ENCODE peak calls at places on chromosomes 11 and 22, in nine cellular contexts. Y, X, A, G, D, E, K, V and L are unnamed samples.

GRCh38 chr11:117903505-117904382 is 25.5 kb downstream of the TMPRSS13 start:
- DNase-seq in G (no peak), D (no peak), K (no peak), E (peak; percentile 73), X (no peak), A (no peak), V (no peak), Y (no peak), L (no peak)

GRCh38 chr22:36544107-36544620 is 15.2 kb upstream of the EIF3D start:
- DNase-seq in V (no peak), K (no peak), X (no peak), E (peak; percentile 89), Y (peak; percentile 64), D (no peak), G (no peak), A (peak; percentile 39), L (no peak)

GRCh38 chr11:72781313-72782080 is 12.3 kb downstream of the STARD10 start:
- DNase-seq in V (peak; percentile 56), E (peak; percentile 95), K (peak; percentile 67), A (no peak), D (no peak), Y (no peak), X (peak; percentile 83), G (no peak), L (no peak)

GRCh38 chr11:70523384-70524095 is 125.2 kb downstream of the CTTN start:
- DNase-seq in A (no peak), V (peak; percentile 34), X (no peak), Y (no peak), D (no peak), G (no peak), K (no peak), E (peak; percentile 44), L (no peak)

GRCh38 chr11:133243832-133244231 is 288.5 kb downstream of the OPCML start:
- DNase-seq in Y (no peak), V (peak; percentile 70), G (no peak), D (no peak), A (no peak), E (no peak), K (no peak), X (no peak), L (no peak)

GRCh38 chr11:116871248-116871647 is 33.8 kb upstream of the APOA1 start:
- DNase-seq in Y (peak; percentile 78), D (no peak), G (no peak), K (no peak), X (no peak), E (peak; percentile 70), A (peak; percentile 87), V (no peak), L (peak; percentile 63)

GRCh38 chr11:82871646-82872045 is 28.6 kb downstream of the PRCP start:
- DNase-seq in V (no peak), Y (no peak), A (no peak), G (no peak), X (no peak), D (no peak), K (no peak), E (no peak), L (no peak)

GRCh38 chr11:7571640-7572000 is 57.8 kb downstream of the PPFIBP2 start:
- DNase-seq in X (peak; percentile 89), Y (peak; percentile 61), K (peak; percentile 77), A (peak; percentile 56), D (peak; percentile 43), E (no peak), G (peak; percentile 64), V (peak; percentile 85), L (peak; percentile 81)

GRCh38 chr11:68064876-68065275 is 26.1 kb downstream of the TCIRG1 start:
- DNase-seq in E (no peak), X (no peak), A (no peak), G (no peak), D (no peak), V (no peak), K (no peak), Y (no peak), L (no peak)

GRCh38 chr11:33980896-33981295 is 70.6 kb upstream of the CAPRIN1 start:
- DNase-seq in G (no peak), D (no peak), Y (no peak), A (no peak), X (no peak), V (no peak), E (no peak), K (no peak), L (no peak)

GRCh38 chr11:31254411-31254810 is 115.1 kb downstream of the DCDC1 start:
- DNase-seq in K (no peak), Y (no peak), X (no peak), G (no peak), V (no peak), D (no peak), E (no peak), A (peak; percentile 81), L (no peak)

GRCh38 chr22:49923445-49923844 is 5.0 kb downstream of the CRELD2 start:
- DNase-seq in X (no peak), Y (no peak), A (no peak), D (no peak), E (no peak), G (no peak), V (no peak), K (no peak), L (no peak)

GRCh38 chr11:2483426-2483825 is 38.6 kb downstream of the KCNQ1 start:
- DNase-seq in G (no peak), K (no peak), V (no peak), A (no peak), X (no peak), E (peak; percentile 23), D (no peak), Y (no peak), L (no peak)

GRCh38 chr22:48501231-48501750 is 1326.4 kb downstream of the BRD1 start:
- DNase-seq in V (no peak), Y (no peak), X (no peak), D (no peak), E (no peak), K (no peak), G (no peak), A (no peak), L (no peak)

DNA sequence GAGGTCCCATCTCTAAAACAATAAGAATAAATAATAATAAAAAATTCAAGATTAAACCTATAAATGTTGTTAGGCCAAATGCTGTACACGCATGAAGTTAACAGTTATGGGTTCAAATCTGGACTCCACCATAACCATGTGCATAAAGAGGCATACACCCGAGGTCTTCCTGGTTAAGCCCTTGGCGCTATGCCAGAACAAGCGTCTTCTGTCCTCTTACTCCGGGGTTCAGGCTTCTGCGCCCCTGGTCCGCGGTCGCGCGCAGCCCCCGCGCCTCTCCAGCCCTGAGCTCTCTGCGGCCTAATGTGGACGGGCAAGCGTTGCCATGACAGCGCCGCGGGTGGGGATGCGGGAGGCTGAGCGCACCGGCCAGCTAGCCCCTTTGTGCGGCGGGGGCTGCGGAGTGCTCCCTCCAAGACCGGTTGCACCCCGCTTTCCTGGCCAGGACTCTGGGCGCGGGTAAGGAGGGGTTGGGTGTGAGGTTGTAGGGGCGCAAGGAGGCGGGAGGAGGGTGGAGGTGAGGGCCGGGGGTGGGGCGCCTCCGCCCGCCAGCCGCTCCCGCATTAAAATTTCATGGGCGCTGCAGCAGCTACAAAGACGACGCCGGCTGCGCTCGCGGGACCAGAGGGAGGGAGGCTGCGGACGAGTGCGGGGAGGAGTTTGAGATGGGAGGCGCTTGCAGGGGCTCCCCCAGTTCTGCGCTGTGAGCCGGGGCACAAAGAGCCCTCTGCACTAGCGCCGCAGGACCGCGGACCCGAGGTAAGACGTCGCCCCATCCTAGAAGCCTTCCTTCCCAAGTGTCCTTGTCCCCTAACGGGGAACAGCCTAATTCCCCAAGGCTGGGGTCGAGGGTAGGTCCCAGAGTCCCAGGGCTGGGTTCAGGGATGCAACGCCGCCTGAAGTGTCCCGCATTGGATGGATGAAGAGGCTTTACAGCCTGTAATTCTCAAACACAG is at the start of gene MIAT:
- DNase-seq in Y (peak; percentile 16), V (peak; percentile 79), E (peak; percentile 82), A (no peak), X (peak; percentile 33), K (no peak), D (no peak), G (no peak), L (no peak)
- TF ChIP-seq CTCF in Y (no peak), V (no peak), E (no peak), A (no peak), X (no peak), K (no peak), D (no peak), G (no peak), L (no peak)

DNA sequence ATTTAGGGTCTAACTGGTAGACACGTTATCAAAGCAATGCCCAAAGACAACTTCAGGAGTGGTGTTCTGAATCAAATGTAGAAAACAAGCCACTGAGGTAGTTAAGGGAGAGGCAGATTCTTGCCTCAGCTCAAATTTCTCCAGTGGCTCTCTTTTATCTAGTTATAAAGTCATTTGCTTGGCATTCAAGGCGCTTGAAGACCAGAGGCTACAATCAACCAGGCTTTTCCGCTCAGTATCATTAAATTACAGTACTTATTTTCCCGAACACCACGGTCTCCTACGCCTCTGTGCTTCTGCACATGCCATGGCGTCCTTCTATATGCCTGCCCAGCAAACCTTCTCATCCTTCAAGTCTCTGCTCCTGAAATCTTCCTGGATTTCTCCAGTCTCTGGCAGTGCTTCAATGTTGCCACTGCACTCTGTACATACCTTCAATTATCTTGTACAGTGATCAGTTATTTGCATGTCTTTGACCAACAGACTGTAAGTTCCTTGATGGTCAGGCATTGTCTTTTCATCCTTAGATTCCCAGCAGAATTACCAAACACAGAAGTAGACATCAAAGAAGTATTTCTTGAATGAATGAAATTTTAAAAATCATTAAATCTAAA is 1.4 kb downstream of the POGLUT3 start:
- DNase-seq in A (no peak), G (no peak), D (no peak), V (no peak), Y (no peak), K (no peak), E (peak; percentile 81), X (peak; percentile 17), L (no peak)
- H3K27ac ChIP-seq in A (no peak overlapping the region), G (peak overlapping the region; percentile 98), D (no peak overlapping the region), V (no peak overlapping the region), Y (peak overlapping the region; percentile 87), K (peak overlapping the region; percentile 90), E (peak overlapping the region; percentile 91), X (peak overlapping the region; percentile 90), L (peak overlapping the region; percentile 92)

GRCh38 chr22:40920526-40920925 is 30.7 kb upstream of the RBX1 start:
- DNase-seq in A (no peak), Y (no peak), G (no peak), V (no peak), K (no peak), D (no peak), X (no peak), E (no peak), L (no peak)

GRCh38 chr22:40919446-40919845 is 31.7 kb upstream of the RBX1 start:
- DNase-seq in E (no peak), A (no peak), X (no peak), D (no peak), K (no peak), G (no peak), Y (no peak), V (no peak), L (no peak)

GRCh38 chr22:40928657-40929056 is 22.5 kb upstream of the RBX1 start:
- DNase-seq in A (no peak), G (no peak), E (no peak), D (no peak), K (peak; percentile 8), V (no peak), Y (no peak), X (no peak), L (no peak)

GRCh38 chr22:40922484-40923303 is 28.5 kb upstream of the RBX1 start:
- DNase-seq in K (peak; percentile 71), A (peak; percentile 35), Y (peak; percentile 24), X (peak; percentile 71), G (no peak), V (no peak), D (no peak), E (no peak), L (no peak)
- TF ChIP-seq CTCF in K (peak; percentile 51), A (peak; percentile 50), Y (peak; percentile 48), X (peak; percentile 77), G (peak; percentile 69), V (peak; percentile 79), D (peak; percentile 56), E (peak; percentile 60), L (peak; percentile 61)

GRCh38 chr11:494761-495536 is 12.1 kb downstream of the RNH1 start:
- DNase-seq in D (no peak), A (no peak), G (no peak), V (no peak), E (peak; percentile 88), Y (no peak), K (no peak), X (no peak), L (no peak)
- H3K27ac ChIP-seq in D (no peak overlapping the region), A (no peak overlapping the region), G (no peak overlapping the region), V (no peak overlapping the region), E (no peak overlapping the region), Y (no peak overlapping the region), K (peak overlapping the region; percentile 43), X (no peak overlapping the region), L (no peak overlapping the region)